ENCODE peak calls at places on chromosomes 16 and 17, in eight cellular contexts. G is T follicular helper cell; I is nephron progenitor cell; X is activated naive CD4-positive, alpha-beta T cell treated with anti-CD3 and anti-CD28 coated beads, Interleukin-2, amount 50 U/mL, for 16 hours; V is stimulated activated CD4-positive, alpha-beta T cell treated with anti-CD3 and anti-CD28 coated beads, Interleukin-1b, Interleukin-23, amount 100 ng/mL, for 48 hours; B is MM.1S; K is ecto neural progenitor cell; N is lower leg skin. C is an unnamed sample.

GRCh38 chr16:58684001-58684353 is 593 bp downstream of the SLC38A7 start:
- DNase-seq in K (no peak), I (no peak), X (no peak), V (no peak), G (no peak), N (no peak), B (no peak), C (peak; percentile 17)

GRCh38 chr17:39199986-39200879 is at the start of gene RPL19:
- DNase-seq in X (peak; percentile 88), I (peak; percentile 80), V (peak; percentile 91), K (peak; percentile 94), N (peak; percentile 94), B (peak; percentile 96), G (peak; percentile 79), C (peak; percentile 95)

GRCh38 chr17:40538019-40538935 is 27.0 kb downstream of the CCR7 start:
- DNase-seq in N (no peak), K (no peak), G (no peak), I (no peak), B (no peak), X (no peak), V (no peak), C (no peak)

GRCh38 chr17:30366536-30366935 is 12.2 kb upstream of the CPD start:
- DNase-seq in B (no peak), V (no peak), N (no peak), G (no peak), K (no peak), I (no peak), X (no peak), C (no peak)

GRCh38 chr16:53580038-53580802 is 77.2 kb upstream of the AKTIP start:
- DNase-seq in K (no peak), B (no peak), X (no peak), G (no peak), V (no peak), N (no peak), I (no peak), C (no peak)

GRCh38 chr17:82848022-82848592 is 8.3 kb upstream of the ZNF750 start:
- DNase-seq in N (no peak), B (no peak), G (no peak), X (peak; percentile 32), V (peak; percentile 43), I (no peak), K (no peak), C (no peak)

GRCh38 chr17:32656851-32657250 is 170.1 kb downstream of the CDK5R1 start:
- DNase-seq in V (no peak), B (no peak), X (no peak), G (no peak), I (no peak), K (no peak), N (no peak), C (no peak)

GRCh38 chr16:46607529-46607928 is 13.7 kb downstream of the SHCBP1 start:
- DNase-seq in B (peak; percentile 30), G (no peak), I (no peak), K (no peak), V (no peak), N (no peak), X (no peak), C (peak; percentile 34)

GRCh38 chr17:17156107-17156506 is 50.0 kb downstream of the PLD6 start:
- DNase-seq in K (no peak), V (no peak), X (no peak), B (no peak), N (peak; percentile 34), G (no peak), I (no peak), C (no peak)

GRCh38 chr16:12356622-12357365 is 380.3 kb downstream of the SNX29 start:
- DNase-seq in V (no peak), K (no peak), N (no peak), G (no peak), B (no peak), X (no peak), I (no peak), C (no peak)

C was measured in RPMI8226.